ENCODE peak calls at places on chromosomes 4 and X, in eight cellular contexts. One of them, this sample, is unnamed.
A peak's percentile ranks its signal among the peaks of the same experiment; 100 is the strongest.

GRCh38 chr4:139560396-139561084 is 4.5 kb upstream of the SETD7 start:
- DNase-seq in left ventricle myocardium inferior: no peak
- DNase-seq in lower lobe of right lung: no peak
- DNase-seq in CD4-positive, CD25-positive, alpha-beta regulatory T cell: peak; percentile 83
- DNase-seq in astrocyte: no peak
- DNase-seq in neuronal stem cell: no peak
- DNase-seq in endodermal cell: peak; percentile 81
- DNase-seq in tibial artery: no peak
- DNase-seq in this sample: no peak

GRCh38 chr4:99029018-99029735 is 33.7 kb downstream of the METAP1 start:
- DNase-seq in tibial artery: no peak
- DNase-seq in left ventricle myocardium inferior: no peak
- DNase-seq in astrocyte: no peak
- DNase-seq in CD4-positive, CD25-positive, alpha-beta regulatory T cell: no peak
- DNase-seq in lower lobe of right lung: no peak
- DNase-seq in neuronal stem cell: no peak
- DNase-seq in endodermal cell: no peak
- DNase-seq in this sample: no peak

GRCh38 chr4:183182873-183183725 is 84.0 kb downstream of the WWC2 start:
- DNase-seq in neuronal stem cell: peak; percentile 67
- DNase-seq in lower lobe of right lung: peak; percentile 51
- DNase-seq in tibial artery: no peak
- DNase-seq in endodermal cell: peak; percentile 96
- DNase-seq in left ventricle myocardium inferior: no peak
- DNase-seq in astrocyte: peak; percentile 93
- DNase-seq in CD4-positive, CD25-positive, alpha-beta regulatory T cell: no peak
- DNase-seq in this sample: peak; percentile 48

GRCh38 chr4:26884486-26884988 is 23.9 kb downstream of the STIM2 start:
- DNase-seq in tibial artery: no peak
- DNase-seq in lower lobe of right lung: no peak
- DNase-seq in astrocyte: no peak
- DNase-seq in endodermal cell: no peak
- DNase-seq in CD4-positive, CD25-positive, alpha-beta regulatory T cell: peak; percentile 57
- DNase-seq in left ventricle myocardium inferior: no peak
- DNase-seq in neuronal stem cell: no peak
- DNase-seq in this sample: no peak

GRCh38 chr4:46931981-46932380 is 22.9 kb upstream of the COX7B2 start:
- DNase-seq in tibial artery: no peak
- DNase-seq in astrocyte: peak; percentile 30
- DNase-seq in CD4-positive, CD25-positive, alpha-beta regulatory T cell: no peak
- DNase-seq in endodermal cell: peak; percentile 81
- DNase-seq in neuronal stem cell: peak; percentile 35
- DNase-seq in lower lobe of right lung: no peak
- DNase-seq in left ventricle myocardium inferior: no peak
- DNase-seq in this sample: no peak

GRCh38 chrX:108537005-108537404 is 97.4 kb downstream of the COL4A5 start:
- DNase-seq in left ventricle myocardium inferior: no peak
- DNase-seq in lower lobe of right lung: no peak
- DNase-seq in astrocyte: peak; percentile 11
- DNase-seq in tibial artery: no peak
- DNase-seq in CD4-positive, CD25-positive, alpha-beta regulatory T cell: no peak
- DNase-seq in neuronal stem cell: peak; percentile 2
- DNase-seq in endodermal cell: peak; percentile 69
- DNase-seq in this sample: no peak

GRCh38 chr4:39205476-39205875 is 23.1 kb downstream of the WDR19 start:
- DNase-seq in left ventricle myocardium inferior: no peak
- DNase-seq in tibial artery: no peak
- DNase-seq in endodermal cell: no peak
- DNase-seq in lower lobe of right lung: no peak
- DNase-seq in neuronal stem cell: no peak
- DNase-seq in CD4-positive, CD25-positive, alpha-beta regulatory T cell: no peak
- DNase-seq in astrocyte: peak; percentile 7
- DNase-seq in this sample: no peak

GRCh38 chrX:69158166-69159040 is 6.8 kb downstream of the PJA1 start:
- DNase-seq in astrocyte: peak; percentile 61
- DNase-seq in neuronal stem cell: no peak
- DNase-seq in CD4-positive, CD25-positive, alpha-beta regulatory T cell: peak; percentile 22
- DNase-seq in lower lobe of right lung: no peak
- DNase-seq in tibial artery: peak; percentile 83
- DNase-seq in endodermal cell: peak; percentile 73
- DNase-seq in left ventricle myocardium inferior: peak; percentile 60
- DNase-seq in this sample: peak; percentile 75

GRCh38 chr4:40992472-40993298 is 221.7 kb downstream of the APBB2 start:
- DNase-seq in tibial artery: no peak
- DNase-seq in neuronal stem cell: no peak
- DNase-seq in lower lobe of right lung: no peak
- DNase-seq in CD4-positive, CD25-positive, alpha-beta regulatory T cell: no peak
- DNase-seq in astrocyte: peak; percentile 87
- DNase-seq in endodermal cell: no peak
- DNase-seq in left ventricle myocardium inferior: no peak
- DNase-seq in this sample: no peak

GRCh38 chr4:173457893-173458292 is 59.0 kb upstream of the SCRG1 start:
- DNase-seq in endodermal cell: no peak
- DNase-seq in tibial artery: no peak
- DNase-seq in astrocyte: no peak
- DNase-seq in CD4-positive, CD25-positive, alpha-beta regulatory T cell: no peak
- DNase-seq in lower lobe of right lung: no peak
- DNase-seq in neuronal stem cell: no peak
- DNase-seq in left ventricle myocardium inferior: no peak
- DNase-seq in this sample: no peak

GRCh38 chr4:139909036-139909435 is 243.4 kb downstream of the MGST2 start:
- DNase-seq in left ventricle myocardium inferior: no peak
- DNase-seq in neuronal stem cell: no peak
- DNase-seq in astrocyte: no peak
- DNase-seq in endodermal cell: no peak
- DNase-seq in CD4-positive, CD25-positive, alpha-beta regulatory T cell: no peak
- DNase-seq in lower lobe of right lung: no peak
- DNase-seq in tibial artery: no peak
- DNase-seq in this sample: no peak

DNA sequence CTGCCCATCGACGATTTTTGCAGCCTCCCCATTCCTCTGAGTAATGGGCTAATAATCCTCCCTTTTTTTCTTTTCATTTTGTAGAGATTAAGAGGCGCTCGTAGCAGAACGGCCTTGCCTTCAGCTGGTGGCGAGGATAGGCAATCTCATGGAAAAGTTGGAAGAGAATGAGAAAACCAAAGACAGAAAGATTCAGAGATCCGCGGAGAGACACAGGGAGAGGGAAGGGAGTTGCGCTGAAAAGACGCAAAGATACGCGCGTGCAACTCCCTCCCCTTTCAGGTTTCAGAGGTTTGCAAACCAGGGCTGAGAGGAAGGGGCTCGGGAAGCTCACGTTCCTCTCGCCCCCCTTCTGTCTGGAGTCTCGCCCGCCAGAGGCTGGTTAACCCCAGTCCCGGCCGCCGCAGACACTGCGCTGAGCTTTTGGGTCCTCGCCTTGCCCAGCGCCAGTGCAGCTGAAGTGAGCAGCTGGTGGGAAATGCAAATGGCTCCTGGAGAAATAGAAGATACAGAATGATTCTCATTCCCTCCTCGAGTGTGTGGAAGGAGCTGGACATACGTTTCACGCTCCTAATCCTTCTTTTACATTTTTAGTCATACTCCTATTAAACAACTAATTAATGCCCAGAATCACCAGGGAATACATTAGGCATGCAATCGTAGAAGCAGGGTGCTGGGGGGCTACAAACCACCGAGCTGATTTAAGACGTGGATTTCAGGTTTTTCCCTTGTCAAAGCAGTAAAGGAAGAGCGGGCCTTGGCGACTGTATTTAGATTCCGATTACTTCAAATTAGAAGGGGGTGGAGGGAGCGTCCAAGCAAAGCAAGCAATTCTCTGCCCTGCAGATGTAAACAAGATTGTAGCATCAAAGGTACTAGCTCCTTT is 16.6 kb upstream of the PITX2 start:
- DNase-seq in endodermal cell: peak; percentile 80
- DNase-seq in left ventricle myocardium inferior: no peak
- DNase-seq in astrocyte: no peak
- DNase-seq in tibial artery: no peak
- DNase-seq in neuronal stem cell: no peak
- DNase-seq in CD4-positive, CD25-positive, alpha-beta regulatory T cell: no peak
- DNase-seq in lower lobe of right lung: peak; percentile 28
- DNase-seq in this sample: no peak
- H3K9me3 ChIP-seq in endodermal cell: no peaks in the 10 kb centered on the region
- H3K9me3 ChIP-seq in left ventricle myocardium inferior: no peaks in the 10 kb centered on the region
- H3K9me3 ChIP-seq in astrocyte: peaks cover 3% of the 10 kb centered on the region
- H3K9me3 ChIP-seq in tibial artery: no peaks in the 10 kb centered on the region
- H3K9me3 ChIP-seq in neuronal stem cell: no peaks in the 10 kb centered on the region
- H3K9me3 ChIP-seq in CD4-positive, CD25-positive, alpha-beta regulatory T cell: peaks cover 3% of the 10 kb centered on the region
- H3K9me3 ChIP-seq in lower lobe of right lung: no peaks in the 10 kb centered on the region
- H3K9me3 ChIP-seq in this sample: no peaks in the 10 kb centered on the region

GRCh38 chrX:74423289-74423985 is 2.1 kb downstream of the SLC16A2 start:
- DNase-seq in neuronal stem cell: peak; percentile 0
- DNase-seq in endodermal cell: no peak
- DNase-seq in left ventricle myocardium inferior: no peak
- DNase-seq in lower lobe of right lung: no peak
- DNase-seq in astrocyte: no peak
- DNase-seq in tibial artery: no peak
- DNase-seq in CD4-positive, CD25-positive, alpha-beta regulatory T cell: no peak
- DNase-seq in this sample: no peak

GRCh38 chrX:74420194-74421035 is 878 bp upstream of the SLC16A2 start:
- DNase-seq in neuronal stem cell: peak; percentile 48
- DNase-seq in lower lobe of right lung: peak; percentile 63
- DNase-seq in left ventricle myocardium inferior: peak; percentile 75
- DNase-seq in CD4-positive, CD25-positive, alpha-beta regulatory T cell: no peak
- DNase-seq in endodermal cell: peak; percentile 90
- DNase-seq in tibial artery: peak; percentile 92
- DNase-seq in astrocyte: peak; percentile 54
- DNase-seq in this sample: peak; percentile 92

GRCh38 chrX:74421181-74422028 is at the start of gene SLC16A2:
- DNase-seq in tibial artery: peak; percentile 90
- DNase-seq in CD4-positive, CD25-positive, alpha-beta regulatory T cell: peak; percentile 17
- DNase-seq in endodermal cell: peak; percentile 85
- DNase-seq in lower lobe of right lung: peak; percentile 61
- DNase-seq in left ventricle myocardium inferior: peak; percentile 70
- DNase-seq in astrocyte: peak; percentile 76
- DNase-seq in neuronal stem cell: peak; percentile 62
- DNase-seq in this sample: peak; percentile 80

GRCh38 chrX:74422576-74423288 is 1.4 kb downstream of the SLC16A2 start:
- DNase-seq in CD4-positive, CD25-positive, alpha-beta regulatory T cell: no peak
- DNase-seq in tibial artery: peak; percentile 83
- DNase-seq in neuronal stem cell: peak; percentile 42
- DNase-seq in lower lobe of right lung: peak; percentile 52
- DNase-seq in left ventricle myocardium inferior: peak; percentile 64
- DNase-seq in endodermal cell: peak; percentile 87
- DNase-seq in astrocyte: peak; percentile 54
- DNase-seq in this sample: peak; percentile 79

DNA sequence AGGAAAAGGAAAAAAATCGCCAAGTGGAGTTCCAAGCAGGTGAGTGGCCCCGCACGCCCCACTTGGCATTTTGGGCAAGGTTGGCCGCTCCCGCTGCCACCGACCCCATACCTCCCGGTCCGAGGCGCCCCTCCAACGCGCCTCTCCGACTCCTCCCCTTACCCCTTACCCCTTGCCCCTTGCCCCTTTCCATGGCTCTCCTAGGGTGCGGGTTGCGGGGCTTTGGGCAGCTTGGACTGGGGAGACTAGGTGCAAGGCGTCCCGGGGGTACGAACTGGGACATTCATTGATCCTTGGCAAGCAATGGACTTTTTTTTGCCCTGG is 698 bp downstream of the SLC16A2 start:
- DNase-seq in neuronal stem cell: no peak
- DNase-seq in endodermal cell: no peak
- DNase-seq in astrocyte: no peak
- DNase-seq in lower lobe of right lung: no peak
- DNase-seq in tibial artery: no peak
- DNase-seq in left ventricle myocardium inferior: no peak
- DNase-seq in CD4-positive, CD25-positive, alpha-beta regulatory T cell: no peak
- DNase-seq in this sample: no peak
- H3K27ac ChIP-seq in neuronal stem cell: no peak overlapping the region
- H3K27ac ChIP-seq in endodermal cell: peak overlapping the region; percentile 73
- H3K27ac ChIP-seq in astrocyte: no peak overlapping the region
- H3K27ac ChIP-seq in lower lobe of right lung: peak overlapping the region; percentile 24
- H3K27ac ChIP-seq in tibial artery: peak overlapping the region; percentile 97
- H3K27ac ChIP-seq in left ventricle myocardium inferior: peak overlapping the region; percentile 92
- H3K27ac ChIP-seq in CD4-positive, CD25-positive, alpha-beta regulatory T cell: no peak overlapping the region
- H3K27ac ChIP-seq in this sample: no peak overlapping the region

GRCh38 chr4:89836897-89837384 is at the start of gene SNCA:
- DNase-seq in endodermal cell: peak; percentile 95
- DNase-seq in CD4-positive, CD25-positive, alpha-beta regulatory T cell: peak; percentile 1
- DNase-seq in tibial artery: peak; percentile 69
- DNase-seq in left ventricle myocardium inferior: peak; percentile 49
- DNase-seq in neuronal stem cell: no peak
- DNase-seq in lower lobe of right lung: peak; percentile 55
- DNase-seq in astrocyte: peak; percentile 53
- DNase-seq in this sample: peak; percentile 49
- H3K4me3 ChIP-seq in endodermal cell: peak within 1 kb of the TSS; percentile 84
- H3K4me3 ChIP-seq in CD4-positive, CD25-positive, alpha-beta regulatory T cell: peak within 1 kb of the TSS; percentile 37
- H3K4me3 ChIP-seq in tibial artery: peak within 1 kb of the TSS; percentile 46
- H3K4me3 ChIP-seq in left ventricle myocardium inferior: peak within 1 kb of the TSS; percentile 76
- H3K4me3 ChIP-seq in neuronal stem cell: peak within 1 kb of the TSS; percentile 99
- H3K4me3 ChIP-seq in lower lobe of right lung: peak within 1 kb of the TSS; percentile 69
- H3K4me3 ChIP-seq in astrocyte: peak within 1 kb of the TSS; percentile 67
- H3K4me3 ChIP-seq in this sample: peak within 1 kb of the TSS; percentile 73

DNA sequence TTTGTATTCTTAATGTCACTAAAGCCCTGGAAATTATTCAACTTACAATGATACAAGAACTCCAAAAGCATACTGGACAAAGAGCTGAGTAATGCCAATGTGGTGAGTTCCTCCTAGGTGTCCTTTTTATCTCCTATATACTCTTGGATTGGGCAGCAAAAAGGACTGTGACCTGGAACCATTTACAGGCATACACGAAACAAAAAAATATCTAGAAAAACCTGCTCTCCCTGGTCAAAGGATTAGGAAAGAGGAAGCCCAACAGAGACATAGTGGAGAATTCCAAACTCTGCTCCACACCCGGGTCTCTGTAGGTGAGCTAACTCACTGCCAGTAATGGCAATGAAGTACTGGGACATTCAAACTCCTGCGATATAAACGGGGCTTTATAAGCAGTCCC is 25.3 kb downstream of the SULT1B1 start:
- DNase-seq in tibial artery: no peak
- DNase-seq in endodermal cell: no peak
- DNase-seq in neuronal stem cell: no peak
- DNase-seq in astrocyte: no peak
- DNase-seq in lower lobe of right lung: no peak
- DNase-seq in CD4-positive, CD25-positive, alpha-beta regulatory T cell: no peak
- DNase-seq in left ventricle myocardium inferior: no peak
- DNase-seq in this sample: no peak
- H3K9me3 ChIP-seq in tibial artery: no peaks in the 10 kb centered on the region
- H3K9me3 ChIP-seq in endodermal cell: peaks cover 9% of the 10 kb centered on the region
- H3K9me3 ChIP-seq in neuronal stem cell: no peaks in the 10 kb centered on the region
- H3K9me3 ChIP-seq in astrocyte: no peaks in the 10 kb centered on the region
- H3K9me3 ChIP-seq in lower lobe of right lung: no peaks in the 10 kb centered on the region
- H3K9me3 ChIP-seq in CD4-positive, CD25-positive, alpha-beta regulatory T cell: no peaks in the 10 kb centered on the region
- H3K9me3 ChIP-seq in left ventricle myocardium inferior: no peaks in the 10 kb centered on the region
- H3K9me3 ChIP-seq in this sample: no peaks in the 10 kb centered on the region

GRCh38 chr4:150258569-150258968 is 180.3 kb downstream of the DCLK2 start:
- DNase-seq in lower lobe of right lung: no peak
- DNase-seq in neuronal stem cell: no peak
- DNase-seq in endodermal cell: no peak
- DNase-seq in tibial artery: no peak
- DNase-seq in left ventricle myocardium inferior: no peak
- DNase-seq in CD4-positive, CD25-positive, alpha-beta regulatory T cell: no peak
- DNase-seq in astrocyte: no peak
- DNase-seq in this sample: no peak
- H3K27ac ChIP-seq in lower lobe of right lung: no peak overlapping the region
- H3K27ac ChIP-seq in neuronal stem cell: no peak overlapping the region
- H3K27ac ChIP-seq in endodermal cell: no peak overlapping the region
- H3K27ac ChIP-seq in tibial artery: no peak overlapping the region
- H3K27ac ChIP-seq in left ventricle myocardium inferior: no peak overlapping the region
- H3K27ac ChIP-seq in CD4-positive, CD25-positive, alpha-beta regulatory T cell: no peak overlapping the region
- H3K27ac ChIP-seq in astrocyte: no peak overlapping the region
- H3K27ac ChIP-seq in this sample: no peak overlapping the region

This sample was measured in right cardiac atrium.